ENCODE peak calls at places on chromosome 5, in eight cellular contexts. O is mucosa of descending colon; Q is DND-41; W is lung; G is activated CD4-positive, alpha-beta T cell treated with anti-CD3 and anti-CD28 coated beads for 36 hours; C is psoas muscle; N is left cardiac atrium; T is stimulated activated effector memory CD8-positive, alpha-beta T cell treated with anti-CD3 and anti-CD28 coated beads, Interleukin-12 subunit alpha, Interleukin-12 subunit beta, amount 100 ng/mL, for 72 hours. K is an unnamed sample.

GRCh38 chr5:43232943-43233833 is 41.2 kb downstream of the NIM1K start:
- ATAC-seq in W (peak), O (no peak), Q (no peak), G (no peak), N (no peak), T (no peak), C (no peak), K (no peak)

GRCh38 chr5:103464801-103465484 is 97.6 kb downstream of the NUDT12 start:
- ATAC-seq in T (peak), Q (no peak), W (no peak), G (no peak), C (peak), N (no peak), O (no peak), K (no peak)

GRCh38 chr5:77776606-77777206 is 567 bp upstream of the TBCA start:
- ATAC-seq in Q (no peak), O (no peak), C (no peak), G (peak), W (no peak), T (peak), N (no peak), K (peak)

GRCh38 chr5:997001-997474 is 11.6 kb upstream of the NKD2 start:
- ATAC-seq in T (peak), W (no peak), G (peak), C (no peak), N (peak), O (peak), Q (peak), K (no peak)

GRCh38 chr5:35857606-35858205 is 1.0 kb downstream of the IL7R start:
- ATAC-seq in C (no peak), W (no peak), G (no peak), Q (no peak), T (no peak), N (no peak), O (no peak), K (no peak)

GRCh38 chr5:54868511-54869483 is 116.6 kb downstream of the ESM1 start:
- ATAC-seq in G (peak), O (no peak), W (no peak), C (no peak), N (no peak), T (peak), Q (no peak), K (peak)

GRCh38 chr5:14753947-14754346 is 89.4 kb downstream of the OTULIN start:
- ATAC-seq in Q (no peak), G (no peak), W (no peak), N (peak), C (peak), O (no peak), T (no peak), K (no peak)

GRCh38 chr5:169374111-169374510 is 73.2 kb upstream of the SLIT3 start:
- ATAC-seq in Q (no peak), O (no peak), C (no peak), W (no peak), N (no peak), T (no peak), G (no peak), K (no peak)

GRCh38 chr5:131068893-131069643 is 96.0 kb downstream of the HINT1 start:
- ATAC-seq in W (no peak), C (no peak), T (peak), N (no peak), O (peak), G (peak), Q (peak), K (peak)

GRCh38 chr5:170120576-170120975 is 14.9 kb downstream of the FOXI1 start:
- ATAC-seq in C (no peak), G (no peak), W (no peak), T (no peak), O (no peak), N (no peak), Q (no peak), K (no peak)

GRCh38 chr5:55456216-55456895 is 78.4 kb downstream of the PLPP1 start:
- ATAC-seq in G (peak), T (peak), C (no peak), W (no peak), Q (no peak), O (no peak), N (no peak), K (no peak)

GRCh38 chr5:172141949-172142319 is 46.1 kb downstream of the STK10 start:
- ATAC-seq in C (no peak), T (no peak), G (no peak), O (peak), N (no peak), W (no peak), Q (no peak), K (no peak)

GRCh38 chr5:6348476-6349000 is 29.8 kb downstream of the MED10 start:
- ATAC-seq in O (no peak), N (no peak), W (no peak), G (no peak), T (no peak), Q (no peak), C (no peak), K (no peak)

GRCh38 chr5:151030377-151030776 is 10.0 kb downstream of the GPX3 start:
- ATAC-seq in G (no peak), T (no peak), C (peak), W (no peak), N (peak), Q (no peak), O (peak), K (no peak)

GRCh38 chr5:64690417-64691151 is at the start of gene SHISAL2B:
- ATAC-seq in T (peak), W (no peak), N (peak), O (peak), Q (no peak), C (peak), G (peak), K (peak)

GRCh38 chr5:42555797-42556196 is 132.6 kb downstream of the GHR start:
- ATAC-seq in T (no peak), W (no peak), N (no peak), O (no peak), C (peak), Q (no peak), G (no peak), K (no peak)

GRCh38 chr5:160175438-160176218 is 53.7 kb upstream of the FABP6 start:
- ATAC-seq in Q (no peak), G (no peak), W (no peak), N (peak), T (no peak), C (peak), O (no peak), K (no peak)

GRCh38 chr5:148957591-148958202 is 105.2 kb downstream of the SH3TC2 start:
- ATAC-seq in G (peak), Q (peak), O (peak), T (peak), C (peak), W (no peak), N (peak), K (peak)

GRCh38 chr5:3301316-3301715 is 294.3 kb upstream of the IRX1 start:
- ATAC-seq in N (no peak), Q (no peak), O (no peak), W (no peak), T (no peak), C (no peak), G (no peak), K (no peak)

GRCh38 chr5:35247645-35248034 is 17.4 kb upstream of the PRLR start:
- ATAC-seq in C (no peak), G (no peak), W (no peak), O (peak), N (peak), T (peak), Q (no peak), K (no peak)